ENCODE peak calls at places on chromosomes 16 and 17, in eight cellular contexts. One of them, this sample, is unnamed.

GRCh38 chr16:641326-642188 is at the start of gene MCRIP2:
- DNase-seq in GM06990: peak
- DNase-seq in Calu3: peak
- DNase-seq in posterior cingulate gyrus: peak
- DNase-seq in H9: peak
- DNase-seq in transverse colon: peak
- DNase-seq in T47D: peak
- DNase-seq in stimulated activated CD4-positive, alpha-beta T cell treated with anti-CD3 and anti-CD28 coated beads, Interleukin-15, amount 100 ng/mL, for 24 hours: peak
- DNase-seq in this sample: peak

GRCh38 chr17:36937961-36938565 is 788 bp downstream of the LHX1 start:
- DNase-seq in GM06990: no peak
- DNase-seq in Calu3: peak
- DNase-seq in posterior cingulate gyrus: no peak
- DNase-seq in H9: peak
- DNase-seq in transverse colon: no peak
- DNase-seq in T47D: peak
- DNase-seq in stimulated activated CD4-positive, alpha-beta T cell treated with anti-CD3 and anti-CD28 coated beads, Interleukin-15, amount 100 ng/mL, for 24 hours: peak
- DNase-seq in this sample: peak

GRCh38 chr16:66696669-66697630 is at the start of gene CMTM4:
- DNase-seq in GM06990: peak
- DNase-seq in Calu3: peak
- DNase-seq in posterior cingulate gyrus: peak
- DNase-seq in H9: peak
- DNase-seq in transverse colon: peak
- DNase-seq in T47D: peak
- DNase-seq in stimulated activated CD4-positive, alpha-beta T cell treated with anti-CD3 and anti-CD28 coated beads, Interleukin-15, amount 100 ng/mL, for 24 hours: peak
- DNase-seq in this sample: peak

GRCh38 chr17:5033352-5034015 is 1.7 kb downstream of the SLC52A1 start:
- DNase-seq in GM06990: no peak
- DNase-seq in Calu3: no peak
- DNase-seq in posterior cingulate gyrus: no peak
- DNase-seq in H9: peak
- DNase-seq in transverse colon: no peak
- DNase-seq in T47D: no peak
- DNase-seq in stimulated activated CD4-positive, alpha-beta T cell treated with anti-CD3 and anti-CD28 coated beads, Interleukin-15, amount 100 ng/mL, for 24 hours: no peak
- DNase-seq in this sample: no peak

GRCh38 chr16:23871924-23872323 is 36.1 kb downstream of the PRKCB start:
- DNase-seq in GM06990: no peak
- DNase-seq in Calu3: no peak
- DNase-seq in posterior cingulate gyrus: no peak
- DNase-seq in H9: no peak
- DNase-seq in transverse colon: no peak
- DNase-seq in T47D: no peak
- DNase-seq in stimulated activated CD4-positive, alpha-beta T cell treated with anti-CD3 and anti-CD28 coated beads, Interleukin-15, amount 100 ng/mL, for 24 hours: no peak
- DNase-seq in this sample: no peak

GRCh38 chr17:64160378-64160777 is 30.4 kb upstream of the ERN1 start:
- DNase-seq in GM06990: no peak
- DNase-seq in Calu3: no peak
- DNase-seq in posterior cingulate gyrus: no peak
- DNase-seq in H9: no peak
- DNase-seq in transverse colon: no peak
- DNase-seq in T47D: no peak
- DNase-seq in stimulated activated CD4-positive, alpha-beta T cell treated with anti-CD3 and anti-CD28 coated beads, Interleukin-15, amount 100 ng/mL, for 24 hours: no peak
- DNase-seq in this sample: no peak

GRCh38 chr17:44878627-44879221 is 20.5 kb downstream of the EFTUD2 start:
- DNase-seq in GM06990: no peak
- DNase-seq in Calu3: peak
- DNase-seq in posterior cingulate gyrus: no peak
- DNase-seq in H9: no peak
- DNase-seq in transverse colon: no peak
- DNase-seq in T47D: peak
- DNase-seq in stimulated activated CD4-positive, alpha-beta T cell treated with anti-CD3 and anti-CD28 coated beads, Interleukin-15, amount 100 ng/mL, for 24 hours: peak
- DNase-seq in this sample: peak

GRCh38 chr17:58215685-58216084 is 3.4 kb downstream of the MKS1 start:
- DNase-seq in GM06990: no peak
- DNase-seq in Calu3: no peak
- DNase-seq in posterior cingulate gyrus: no peak
- DNase-seq in H9: no peak
- DNase-seq in transverse colon: no peak
- DNase-seq in T47D: peak
- DNase-seq in stimulated activated CD4-positive, alpha-beta T cell treated with anti-CD3 and anti-CD28 coated beads, Interleukin-15, amount 100 ng/mL, for 24 hours: no peak
- DNase-seq in this sample: no peak

GRCh38 chr17:66494023-66494803 is 191.8 kb downstream of the PRKCA start:
- DNase-seq in GM06990: no peak
- DNase-seq in Calu3: no peak
- DNase-seq in posterior cingulate gyrus: no peak
- DNase-seq in H9: no peak
- DNase-seq in transverse colon: no peak
- DNase-seq in T47D: no peak
- DNase-seq in stimulated activated CD4-positive, alpha-beta T cell treated with anti-CD3 and anti-CD28 coated beads, Interleukin-15, amount 100 ng/mL, for 24 hours: peak
- DNase-seq in this sample: peak

GRCh38 chr17:58783380-58783779 is 27.7 kb downstream of the PPM1E start:
- DNase-seq in GM06990: no peak
- DNase-seq in Calu3: no peak
- DNase-seq in posterior cingulate gyrus: no peak
- DNase-seq in H9: no peak
- DNase-seq in transverse colon: no peak
- DNase-seq in T47D: peak
- DNase-seq in stimulated activated CD4-positive, alpha-beta T cell treated with anti-CD3 and anti-CD28 coated beads, Interleukin-15, amount 100 ng/mL, for 24 hours: no peak
- DNase-seq in this sample: peak

GRCh38 chr17:7916383-7916677 is 241 bp upstream of the RNF227 start:
- DNase-seq in GM06990: no peak
- DNase-seq in Calu3: no peak
- DNase-seq in posterior cingulate gyrus: no peak
- DNase-seq in H9: no peak
- DNase-seq in transverse colon: no peak
- DNase-seq in T47D: no peak
- DNase-seq in stimulated activated CD4-positive, alpha-beta T cell treated with anti-CD3 and anti-CD28 coated beads, Interleukin-15, amount 100 ng/mL, for 24 hours: no peak
- DNase-seq in this sample: no peak

GRCh38 chr17:72119963-72120877 is 600 bp upstream of the SOX9 start:
- DNase-seq in GM06990: peak
- DNase-seq in Calu3: peak
- DNase-seq in posterior cingulate gyrus: peak
- DNase-seq in H9: peak
- DNase-seq in transverse colon: peak
- DNase-seq in T47D: peak
- DNase-seq in stimulated activated CD4-positive, alpha-beta T cell treated with anti-CD3 and anti-CD28 coated beads, Interleukin-15, amount 100 ng/mL, for 24 hours: no peak
- DNase-seq in this sample: peak

GRCh38 chr16:87608400-87608985 is 6.2 kb downstream of the JPH3 start:
- DNase-seq in GM06990: no peak
- DNase-seq in Calu3: peak
- DNase-seq in posterior cingulate gyrus: peak
- DNase-seq in H9: peak
- DNase-seq in transverse colon: peak
- DNase-seq in T47D: peak
- DNase-seq in stimulated activated CD4-positive, alpha-beta T cell treated with anti-CD3 and anti-CD28 coated beads, Interleukin-15, amount 100 ng/mL, for 24 hours: peak
- DNase-seq in this sample: peak

GRCh38 chr17:75808905-75809621 is 24.5 kb downstream of the UNK start:
- DNase-seq in GM06990: no peak
- DNase-seq in Calu3: no peak
- DNase-seq in posterior cingulate gyrus: no peak
- DNase-seq in H9: peak
- DNase-seq in transverse colon: no peak
- DNase-seq in T47D: no peak
- DNase-seq in stimulated activated CD4-positive, alpha-beta T cell treated with anti-CD3 and anti-CD28 coated beads, Interleukin-15, amount 100 ng/mL, for 24 hours: no peak
- DNase-seq in this sample: peak

This sample was measured in renal cortical epithelial cell.